ENCODE peak calls at places on chromosomes 6 and 20, in ten cellular contexts. One of them, this sample, is unnamed.
A peak's percentile ranks its signal among the peaks of the same experiment; 100 is the strongest.

GRCh38 chr20:58078741-58079522 is 149.5 kb downstream of the ANKRD60 start:
- DNase-seq in uterus: no peak
- DNase-seq in HCT116: no peak
- DNase-seq in Peyer's patch: no peak
- DNase-seq in esophagus squamous epithelium: no peak
- DNase-seq in A549: no peak
- DNase-seq in right lobe of liver: no peak
- DNase-seq in lower leg skin: no peak
- DNase-seq in sigmoid colon: no peak
- DNase-seq in GM12878: no peak
- DNase-seq in this sample: no peak

GRCh38 chr6:136249811-136250685 is at the start of gene MTFR2:
- DNase-seq in uterus: peak; percentile 96
- DNase-seq in HCT116: peak; percentile 98
- DNase-seq in Peyer's patch: peak; percentile 93
- DNase-seq in esophagus squamous epithelium: peak; percentile 91
- DNase-seq in A549: peak; percentile 98
- DNase-seq in right lobe of liver: peak; percentile 96
- DNase-seq in lower leg skin: peak; percentile 99
- DNase-seq in sigmoid colon: peak; percentile 98
- DNase-seq in GM12878: peak; percentile 99
- DNase-seq in this sample: peak; percentile 95

GRCh38 chr20:38168791-38169589 is 3.9 kb upstream of the TGM2 start:
- DNase-seq in uterus: no peak
- DNase-seq in HCT116: no peak
- DNase-seq in Peyer's patch: no peak
- DNase-seq in esophagus squamous epithelium: no peak
- DNase-seq in A549: peak; percentile 74
- DNase-seq in right lobe of liver: peak; percentile 85
- DNase-seq in lower leg skin: no peak
- DNase-seq in sigmoid colon: no peak
- DNase-seq in GM12878: no peak
- DNase-seq in this sample: no peak

GRCh38 chr6:144033816-144034540 is 25.9 kb upstream of the PLAGL1 start:
- DNase-seq in uterus: no peak
- DNase-seq in HCT116: no peak
- DNase-seq in Peyer's patch: no peak
- DNase-seq in esophagus squamous epithelium: no peak
- DNase-seq in A549: no peak
- DNase-seq in right lobe of liver: no peak
- DNase-seq in lower leg skin: no peak
- DNase-seq in sigmoid colon: no peak
- DNase-seq in GM12878: no peak
- DNase-seq in this sample: no peak

GRCh38 chr20:1324598-1325172 is 4.3 kb downstream of the SDCBP2 start:
- DNase-seq in uterus: peak; percentile 56
- DNase-seq in HCT116: no peak
- DNase-seq in Peyer's patch: peak; percentile 32
- DNase-seq in esophagus squamous epithelium: no peak
- DNase-seq in A549: peak; percentile 42
- DNase-seq in right lobe of liver: no peak
- DNase-seq in lower leg skin: no peak
- DNase-seq in sigmoid colon: peak; percentile 60
- DNase-seq in GM12878: no peak
- DNase-seq in this sample: peak; percentile 12

GRCh38 chr6:5401845-5402738 is 140.8 kb downstream of the FARS2 start:
- DNase-seq in uterus: no peak
- DNase-seq in HCT116: peak; percentile 12
- DNase-seq in Peyer's patch: no peak
- DNase-seq in esophagus squamous epithelium: no peak
- DNase-seq in A549: no peak
- DNase-seq in right lobe of liver: no peak
- DNase-seq in lower leg skin: no peak
- DNase-seq in sigmoid colon: no peak
- DNase-seq in GM12878: no peak
- DNase-seq in this sample: no peak

GRCh38 chr6:55643868-55644267 is 64.9 kb upstream of the HMGCLL1 start:
- DNase-seq in uterus: no peak
- DNase-seq in HCT116: no peak
- DNase-seq in Peyer's patch: no peak
- DNase-seq in esophagus squamous epithelium: no peak
- DNase-seq in A549: no peak
- DNase-seq in right lobe of liver: no peak
- DNase-seq in lower leg skin: no peak
- DNase-seq in sigmoid colon: no peak
- DNase-seq in GM12878: no peak
- DNase-seq in this sample: no peak

GRCh38 chr6:143248359-143248758 is 187.7 kb downstream of the AIG1 start:
- DNase-seq in uterus: no peak
- DNase-seq in HCT116: no peak
- DNase-seq in Peyer's patch: no peak
- DNase-seq in esophagus squamous epithelium: no peak
- DNase-seq in A549: no peak
- DNase-seq in right lobe of liver: no peak
- DNase-seq in lower leg skin: no peak
- DNase-seq in sigmoid colon: no peak
- DNase-seq in GM12878: no peak
- DNase-seq in this sample: no peak

GRCh38 chr6:112173401-112173800 is 81.0 kb downstream of the LAMA4 start:
- DNase-seq in uterus: no peak
- DNase-seq in HCT116: no peak
- DNase-seq in Peyer's patch: no peak
- DNase-seq in esophagus squamous epithelium: no peak
- DNase-seq in A549: no peak
- DNase-seq in right lobe of liver: no peak
- DNase-seq in lower leg skin: no peak
- DNase-seq in sigmoid colon: no peak
- DNase-seq in GM12878: no peak
- DNase-seq in this sample: no peak

GRCh38 chr20:62156254-62156556 is 12.6 kb downstream of the SS18L1 start:
- DNase-seq in uterus: no peak
- DNase-seq in HCT116: no peak
- DNase-seq in Peyer's patch: no peak
- DNase-seq in esophagus squamous epithelium: no peak
- DNase-seq in A549: no peak
- DNase-seq in right lobe of liver: no peak
- DNase-seq in lower leg skin: no peak
- DNase-seq in sigmoid colon: no peak
- DNase-seq in GM12878: no peak
- DNase-seq in this sample: no peak

GRCh38 chr20:17295151-17295726 is 68.4 kb downstream of the PCSK2 start:
- DNase-seq in uterus: no peak
- DNase-seq in HCT116: no peak
- DNase-seq in Peyer's patch: no peak
- DNase-seq in esophagus squamous epithelium: no peak
- DNase-seq in A549: no peak
- DNase-seq in right lobe of liver: no peak
- DNase-seq in lower leg skin: no peak
- DNase-seq in sigmoid colon: no peak
- DNase-seq in GM12878: no peak
- DNase-seq in this sample: no peak

GRCh38 chr6:51818520-51819022 is 268.8 kb downstream of the PKHD1 start:
- DNase-seq in uterus: no peak
- DNase-seq in HCT116: no peak
- DNase-seq in Peyer's patch: no peak
- DNase-seq in esophagus squamous epithelium: no peak
- DNase-seq in A549: no peak
- DNase-seq in right lobe of liver: no peak
- DNase-seq in lower leg skin: no peak
- DNase-seq in sigmoid colon: no peak
- DNase-seq in GM12878: no peak
- DNase-seq in this sample: no peak

GRCh38 chr6:124659427-124659826 is 302.8 kb upstream of the RNF217 start:
- DNase-seq in uterus: no peak
- DNase-seq in HCT116: no peak
- DNase-seq in Peyer's patch: no peak
- DNase-seq in esophagus squamous epithelium: no peak
- DNase-seq in A549: peak; percentile 1
- DNase-seq in right lobe of liver: no peak
- DNase-seq in lower leg skin: no peak
- DNase-seq in sigmoid colon: no peak
- DNase-seq in GM12878: no peak
- DNase-seq in this sample: no peak

GRCh38 chr6:166969390-166970002 is 13.1 kb upstream of the RNASET2 start:
- DNase-seq in uterus: no peak
- DNase-seq in HCT116: no peak
- DNase-seq in Peyer's patch: no peak
- DNase-seq in esophagus squamous epithelium: no peak
- DNase-seq in A549: no peak
- DNase-seq in right lobe of liver: no peak
- DNase-seq in lower leg skin: no peak
- DNase-seq in sigmoid colon: no peak
- DNase-seq in GM12878: no peak
- DNase-seq in this sample: no peak

GRCh38 chr6:104940238-104940880 is 16.5 kb upstream of the LIN28B start:
- DNase-seq in uterus: no peak
- DNase-seq in HCT116: no peak
- DNase-seq in Peyer's patch: no peak
- DNase-seq in esophagus squamous epithelium: no peak
- DNase-seq in A549: no peak
- DNase-seq in right lobe of liver: no peak
- DNase-seq in lower leg skin: no peak
- DNase-seq in sigmoid colon: no peak
- DNase-seq in GM12878: no peak
- DNase-seq in this sample: no peak

GRCh38 chr20:3706774-3707507 is 5.5 kb downstream of the SIGLEC1 start:
- DNase-seq in uterus: no peak
- DNase-seq in HCT116: no peak
- DNase-seq in Peyer's patch: no peak
- DNase-seq in esophagus squamous epithelium: no peak
- DNase-seq in A549: no peak
- DNase-seq in right lobe of liver: peak; percentile 50
- DNase-seq in lower leg skin: no peak
- DNase-seq in sigmoid colon: no peak
- DNase-seq in GM12878: no peak
- DNase-seq in this sample: peak; percentile 65

GRCh38 chr20:21609221-21609620 is 95.4 kb upstream of the NKX2-2 start:
- DNase-seq in uterus: no peak
- DNase-seq in HCT116: no peak
- DNase-seq in Peyer's patch: no peak
- DNase-seq in esophagus squamous epithelium: no peak
- DNase-seq in A549: no peak
- DNase-seq in right lobe of liver: no peak
- DNase-seq in lower leg skin: no peak
- DNase-seq in sigmoid colon: no peak
- DNase-seq in GM12878: no peak
- DNase-seq in this sample: no peak

GRCh38 chr6:109296305-109296915 is 85.9 kb downstream of the CD164 start:
- DNase-seq in uterus: no peak
- DNase-seq in HCT116: no peak
- DNase-seq in Peyer's patch: no peak
- DNase-seq in esophagus squamous epithelium: no peak
- DNase-seq in A549: peak; percentile 12
- DNase-seq in right lobe of liver: no peak
- DNase-seq in lower leg skin: no peak
- DNase-seq in sigmoid colon: no peak
- DNase-seq in GM12878: no peak
- DNase-seq in this sample: peak; percentile 34

DNA sequence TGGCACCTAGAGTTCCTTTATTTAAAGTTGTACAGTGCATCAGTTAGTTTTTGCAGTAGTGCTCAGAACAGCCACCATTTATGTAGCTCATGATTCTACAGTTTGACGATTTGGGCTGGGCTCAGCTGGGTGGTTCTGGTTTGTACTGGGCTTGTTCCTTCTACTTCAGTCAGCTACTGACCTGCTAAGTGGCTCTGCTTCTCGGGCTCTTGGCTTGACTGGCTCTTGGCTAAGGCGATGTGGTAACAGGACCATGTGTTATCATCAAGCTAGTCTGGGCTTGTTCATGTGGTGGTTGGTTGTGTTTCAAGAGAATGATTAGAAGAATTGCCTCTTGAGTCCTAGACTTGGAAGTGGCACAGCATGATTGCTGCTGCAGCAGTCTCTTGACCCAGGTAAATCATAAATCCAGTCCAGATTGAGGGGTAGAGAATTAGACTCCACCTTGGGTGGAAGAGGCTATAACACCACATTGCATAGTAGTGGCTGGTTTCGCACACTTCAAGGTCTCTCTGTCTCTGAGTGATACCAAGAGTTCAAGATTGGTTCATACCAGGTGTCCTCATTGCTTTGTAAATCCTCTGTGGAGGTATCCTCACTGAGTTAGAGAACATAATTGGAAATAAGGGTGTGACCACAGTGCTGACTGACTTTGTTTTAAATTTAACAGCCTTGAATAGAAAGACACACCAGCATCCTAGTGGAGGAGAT is 253.0 kb downstream of the ARID1B start:
- DNase-seq in uterus: no peak
- DNase-seq in HCT116: no peak
- DNase-seq in Peyer's patch: no peak
- DNase-seq in esophagus squamous epithelium: no peak
- DNase-seq in A549: no peak
- DNase-seq in right lobe of liver: no peak
- DNase-seq in lower leg skin: no peak
- DNase-seq in sigmoid colon: no peak
- DNase-seq in GM12878: no peak
- DNase-seq in this sample: no peak
- H3K4me3 ChIP-seq in uterus: no peak overlapping the region
- H3K4me3 ChIP-seq in HCT116: no peak overlapping the region
- H3K4me3 ChIP-seq in Peyer's patch: no peak overlapping the region
- H3K4me3 ChIP-seq in esophagus squamous epithelium: no peak overlapping the region
- H3K4me3 ChIP-seq in A549: no peak overlapping the region
- H3K4me3 ChIP-seq in right lobe of liver: no peak overlapping the region
- H3K4me3 ChIP-seq in lower leg skin: no peak overlapping the region
- H3K4me3 ChIP-seq in sigmoid colon: no peak overlapping the region
- H3K4me3 ChIP-seq in GM12878: no peak overlapping the region
- H3K4me3 ChIP-seq in this sample: no peak overlapping the region

GRCh38 chr6:159726196-159726917 is 949 bp upstream of the WTAP start:
- DNase-seq in uterus: no peak
- DNase-seq in HCT116: no peak
- DNase-seq in Peyer's patch: no peak
- DNase-seq in esophagus squamous epithelium: no peak
- DNase-seq in A549: no peak
- DNase-seq in right lobe of liver: no peak
- DNase-seq in lower leg skin: no peak
- DNase-seq in sigmoid colon: no peak
- DNase-seq in GM12878: no peak
- DNase-seq in this sample: no peak
- TF ChIP-seq POLR2A in uterus: no peak
- TF ChIP-seq POLR2A in HCT116: no peak
- TF ChIP-seq POLR2A in Peyer's patch: no peak
- TF ChIP-seq POLR2A in esophagus squamous epithelium: no peak
- TF ChIP-seq POLR2A in A549: no peak
- TF ChIP-seq POLR2A in right lobe of liver: peak; percentile 77
- TF ChIP-seq POLR2A in lower leg skin: no peak
- TF ChIP-seq POLR2A in sigmoid colon: no peak
- TF ChIP-seq POLR2A in GM12878: no peak
- TF ChIP-seq POLR2A in this sample: no peak

GRCh38 chr6:33692760-33693158 is 18.7 kb downstream of the UQCC2 start:
- DNase-seq in uterus: no peak
- DNase-seq in HCT116: no peak
- DNase-seq in Peyer's patch: no peak
- DNase-seq in esophagus squamous epithelium: no peak
- DNase-seq in A549: no peak
- DNase-seq in right lobe of liver: peak; percentile 56
- DNase-seq in lower leg skin: no peak
- DNase-seq in sigmoid colon: no peak
- DNase-seq in GM12878: no peak
- DNase-seq in this sample: no peak
- H3K4me3 ChIP-seq in uterus: no peak overlapping the region
- H3K4me3 ChIP-seq in HCT116: no peak overlapping the region
- H3K4me3 ChIP-seq in Peyer's patch: no peak overlapping the region
- H3K4me3 ChIP-seq in esophagus squamous epithelium: no peak overlapping the region
- H3K4me3 ChIP-seq in A549: no peak overlapping the region
- H3K4me3 ChIP-seq in right lobe of liver: no peak overlapping the region
- H3K4me3 ChIP-seq in lower leg skin: no peak overlapping the region
- H3K4me3 ChIP-seq in sigmoid colon: no peak overlapping the region
- H3K4me3 ChIP-seq in GM12878: no peak overlapping the region
- H3K4me3 ChIP-seq in this sample: no peak overlapping the region

GRCh38 chr6:35727206-35727934 is 9.5 kb upstream of the ARMC12 start:
- DNase-seq in uterus: peak; percentile 97
- DNase-seq in HCT116: no peak
- DNase-seq in Peyer's patch: peak; percentile 85
- DNase-seq in esophagus squamous epithelium: no peak
- DNase-seq in A549: peak; percentile 58
- DNase-seq in right lobe of liver: peak; percentile 87
- DNase-seq in lower leg skin: peak; percentile 91
- DNase-seq in sigmoid colon: peak; percentile 99
- DNase-seq in GM12878: no peak
- DNase-seq in this sample: peak; percentile 83
- TF ChIP-seq POLR2A in uterus: peak; percentile 84
- TF ChIP-seq POLR2A in HCT116: no peak
- TF ChIP-seq POLR2A in Peyer's patch: no peak
- TF ChIP-seq POLR2A in esophagus squamous epithelium: no peak
- TF ChIP-seq POLR2A in A549: no peak
- TF ChIP-seq POLR2A in right lobe of liver: no peak
- TF ChIP-seq POLR2A in lower leg skin: no peak
- TF ChIP-seq POLR2A in sigmoid colon: peak; percentile 75
- TF ChIP-seq POLR2A in GM12878: no peak
- TF ChIP-seq POLR2A in this sample: peak; percentile 88